ENCODE peak calls at places on chromosomes 2 and 18, in eight cellular contexts. One of them, this sample, is unnamed.

GRCh38 chr2:19708776-19709175 is 193.0 kb downstream of the TTC32 start:
- DNase-seq in epithelial cell of esophagus: no peak
- DNase-seq in Calu3: no peak
- DNase-seq in hepatocyte: no peak
- DNase-seq in mesothelial cell of epicardium: no peak
- DNase-seq in HFFc6: no peak
- DNase-seq in fibroblast of pulmonary artery: no peak
- DNase-seq in WERI-Rb-1: no peak
- DNase-seq in this sample: no peak

GRCh38 chr2:20578895-20579825 is 71.7 kb downstream of the HS1BP3 start:
- DNase-seq in epithelial cell of esophagus: peak
- DNase-seq in hepatocyte: peak
- DNase-seq in fibroblast of pulmonary artery: peak
- DNase-seq in WERI-Rb-1: no peak
- DNase-seq in Calu3: peak
- DNase-seq in mesothelial cell of epicardium: no peak
- DNase-seq in HFFc6: peak
- DNase-seq in this sample: peak

GRCh38 chr2:96802721-96803120 is 13.3 kb upstream of the CNNM3 start:
- DNase-seq in epithelial cell of esophagus: no peak
- DNase-seq in HFFc6: no peak
- DNase-seq in hepatocyte: no peak
- DNase-seq in mesothelial cell of epicardium: no peak
- DNase-seq in fibroblast of pulmonary artery: no peak
- DNase-seq in WERI-Rb-1: no peak
- DNase-seq in Calu3: no peak
- DNase-seq in this sample: no peak

GRCh38 chr2:158034198-158034831 is 67.4 kb upstream of the UPP2 start:
- DNase-seq in mesothelial cell of epicardium: no peak
- DNase-seq in fibroblast of pulmonary artery: peak
- DNase-seq in Calu3: peak
- DNase-seq in epithelial cell of esophagus: peak
- DNase-seq in HFFc6: peak
- DNase-seq in WERI-Rb-1: peak
- DNase-seq in hepatocyte: peak
- DNase-seq in this sample: peak

GRCh38 chr2:103132536-103133217 is 370.8 kb downstream of the TMEM182 start:
- DNase-seq in fibroblast of pulmonary artery: no peak
- DNase-seq in mesothelial cell of epicardium: no peak
- DNase-seq in Calu3: no peak
- DNase-seq in WERI-Rb-1: no peak
- DNase-seq in epithelial cell of esophagus: no peak
- DNase-seq in HFFc6: no peak
- DNase-seq in hepatocyte: no peak
- DNase-seq in this sample: no peak

GRCh38 chr2:30288576-30288975 is 57.2 kb downstream of the LBH start:
- DNase-seq in Calu3: no peak
- DNase-seq in epithelial cell of esophagus: no peak
- DNase-seq in fibroblast of pulmonary artery: no peak
- DNase-seq in WERI-Rb-1: no peak
- DNase-seq in hepatocyte: no peak
- DNase-seq in HFFc6: no peak
- DNase-seq in mesothelial cell of epicardium: no peak
- DNase-seq in this sample: no peak

GRCh38 chr2:26170795-26171194 is 2.1 kb upstream of the GAREM2 start:
- DNase-seq in Calu3: no peak
- DNase-seq in fibroblast of pulmonary artery: no peak
- DNase-seq in WERI-Rb-1: no peak
- DNase-seq in mesothelial cell of epicardium: no peak
- DNase-seq in HFFc6: no peak
- DNase-seq in hepatocyte: no peak
- DNase-seq in epithelial cell of esophagus: no peak
- DNase-seq in this sample: no peak

GRCh38 chr2:217033191-217033590 is 173.3 kb upstream of the TNP1 start:
- DNase-seq in Calu3: no peak
- DNase-seq in fibroblast of pulmonary artery: no peak
- DNase-seq in mesothelial cell of epicardium: no peak
- DNase-seq in WERI-Rb-1: no peak
- DNase-seq in HFFc6: no peak
- DNase-seq in epithelial cell of esophagus: no peak
- DNase-seq in hepatocyte: no peak
- DNase-seq in this sample: no peak

GRCh38 chr2:213015387-213016165 is 135.8 kb downstream of the IKZF2 start:
- DNase-seq in WERI-Rb-1: no peak
- DNase-seq in fibroblast of pulmonary artery: no peak
- DNase-seq in mesothelial cell of epicardium: no peak
- DNase-seq in HFFc6: no peak
- DNase-seq in epithelial cell of esophagus: no peak
- DNase-seq in hepatocyte: no peak
- DNase-seq in Calu3: no peak
- DNase-seq in this sample: no peak

GRCh38 chr2:75896779-75897366 is 186.2 kb upstream of the GCFC2 start:
- DNase-seq in mesothelial cell of epicardium: no peak
- DNase-seq in fibroblast of pulmonary artery: peak
- DNase-seq in WERI-Rb-1: peak
- DNase-seq in epithelial cell of esophagus: peak
- DNase-seq in Calu3: no peak
- DNase-seq in HFFc6: no peak
- DNase-seq in hepatocyte: peak
- DNase-seq in this sample: peak

GRCh38 chr2:162013514-162014205 is 60.4 kb downstream of the DPP4 start:
- DNase-seq in fibroblast of pulmonary artery: no peak
- DNase-seq in epithelial cell of esophagus: no peak
- DNase-seq in WERI-Rb-1: no peak
- DNase-seq in Calu3: no peak
- DNase-seq in HFFc6: no peak
- DNase-seq in mesothelial cell of epicardium: no peak
- DNase-seq in hepatocyte: no peak
- DNase-seq in this sample: no peak

GRCh38 chr2:156333951-156334495 is 1.5 kb upstream of the NR4A2 start:
- DNase-seq in epithelial cell of esophagus: no peak
- DNase-seq in Calu3: peak
- DNase-seq in hepatocyte: peak
- DNase-seq in HFFc6: peak
- DNase-seq in WERI-Rb-1: peak
- DNase-seq in fibroblast of pulmonary artery: peak
- DNase-seq in mesothelial cell of epicardium: peak
- DNase-seq in this sample: peak

GRCh38 chr18:26563024-26563423 is 14.7 kb upstream of the KCTD1 start:
- DNase-seq in Calu3: no peak
- DNase-seq in HFFc6: no peak
- DNase-seq in hepatocyte: no peak
- DNase-seq in epithelial cell of esophagus: no peak
- DNase-seq in WERI-Rb-1: no peak
- DNase-seq in mesothelial cell of epicardium: no peak
- DNase-seq in fibroblast of pulmonary artery: no peak
- DNase-seq in this sample: no peak

GRCh38 chr18:35278085-35278484 is 11.9 kb downstream of the ZSCAN30 start:
- DNase-seq in hepatocyte: no peak
- DNase-seq in mesothelial cell of epicardium: no peak
- DNase-seq in epithelial cell of esophagus: no peak
- DNase-seq in fibroblast of pulmonary artery: no peak
- DNase-seq in WERI-Rb-1: no peak
- DNase-seq in HFFc6: no peak
- DNase-seq in Calu3: no peak
- DNase-seq in this sample: no peak

GRCh38 chr2:180033993-180034894 is 27.1 kb upstream of the CWC22 start:
- DNase-seq in Calu3: peak
- DNase-seq in fibroblast of pulmonary artery: peak
- DNase-seq in HFFc6: peak
- DNase-seq in WERI-Rb-1: peak
- DNase-seq in epithelial cell of esophagus: peak
- DNase-seq in mesothelial cell of epicardium: no peak
- DNase-seq in hepatocyte: peak
- DNase-seq in this sample: peak

GRCh38 chr2:9174771-9175441 is 31.7 kb upstream of the ASAP2 start:
- DNase-seq in hepatocyte: peak
- DNase-seq in epithelial cell of esophagus: peak
- DNase-seq in WERI-Rb-1: no peak
- DNase-seq in HFFc6: peak
- DNase-seq in mesothelial cell of epicardium: no peak
- DNase-seq in Calu3: peak
- DNase-seq in fibroblast of pulmonary artery: peak
- DNase-seq in this sample: peak

GRCh38 chr18:40124107-40124506 is 1830.9 kb upstream of the PIK3C3 start:
- DNase-seq in fibroblast of pulmonary artery: peak
- DNase-seq in Calu3: peak
- DNase-seq in hepatocyte: no peak
- DNase-seq in mesothelial cell of epicardium: no peak
- DNase-seq in WERI-Rb-1: no peak
- DNase-seq in HFFc6: no peak
- DNase-seq in epithelial cell of esophagus: peak
- DNase-seq in this sample: peak

GRCh38 chr2:62293490-62294212 is 97.7 kb downstream of the B3GNT2 start:
- DNase-seq in HFFc6: no peak
- DNase-seq in WERI-Rb-1: no peak
- DNase-seq in Calu3: peak
- DNase-seq in epithelial cell of esophagus: peak
- DNase-seq in hepatocyte: peak
- DNase-seq in mesothelial cell of epicardium: no peak
- DNase-seq in fibroblast of pulmonary artery: no peak
- DNase-seq in this sample: peak

GRCh38 chr2:216142540-216142939 is 33.4 kb downstream of the XRCC5 start:
- DNase-seq in fibroblast of pulmonary artery: peak
- DNase-seq in HFFc6: peak
- DNase-seq in mesothelial cell of epicardium: no peak
- DNase-seq in epithelial cell of esophagus: no peak
- DNase-seq in WERI-Rb-1: no peak
- DNase-seq in Calu3: no peak
- DNase-seq in hepatocyte: no peak
- DNase-seq in this sample: no peak

GRCh38 chr2:172234716-172235661 is 132.3 kb upstream of the DLX2 start:
- DNase-seq in Calu3: no peak
- DNase-seq in WERI-Rb-1: peak
- DNase-seq in fibroblast of pulmonary artery: no peak
- DNase-seq in HFFc6: no peak
- DNase-seq in hepatocyte: peak
- DNase-seq in epithelial cell of esophagus: no peak
- DNase-seq in mesothelial cell of epicardium: no peak
- DNase-seq in this sample: no peak

GRCh38 chr2:204871246-204871953 is 326.1 kb downstream of the PARD3B start:
- DNase-seq in mesothelial cell of epicardium: no peak
- DNase-seq in WERI-Rb-1: no peak
- DNase-seq in hepatocyte: peak
- DNase-seq in epithelial cell of esophagus: peak
- DNase-seq in HFFc6: peak
- DNase-seq in fibroblast of pulmonary artery: peak
- DNase-seq in Calu3: no peak
- DNase-seq in this sample: peak

GRCh38 chr2:240605867-240606743 is 19.2 kb upstream of the GPR35 start:
- DNase-seq in fibroblast of pulmonary artery: no peak
- DNase-seq in mesothelial cell of epicardium: peak
- DNase-seq in HFFc6: no peak
- DNase-seq in WERI-Rb-1: peak
- DNase-seq in Calu3: no peak
- DNase-seq in hepatocyte: no peak
- DNase-seq in epithelial cell of esophagus: no peak
- DNase-seq in this sample: no peak

GRCh38 chr2:121483021-121483420 is 47.7 kb upstream of the RNU4ATAC start:
- DNase-seq in fibroblast of pulmonary artery: peak
- DNase-seq in HFFc6: no peak
- DNase-seq in epithelial cell of esophagus: no peak
- DNase-seq in Calu3: no peak
- DNase-seq in mesothelial cell of epicardium: no peak
- DNase-seq in WERI-Rb-1: no peak
- DNase-seq in hepatocyte: no peak
- DNase-seq in this sample: no peak

GRCh38 chr2:69685321-69686048 is 41.9 kb upstream of the AAK1 start:
- DNase-seq in mesothelial cell of epicardium: no peak
- DNase-seq in fibroblast of pulmonary artery: peak
- DNase-seq in HFFc6: peak
- DNase-seq in Calu3: peak
- DNase-seq in epithelial cell of esophagus: no peak
- DNase-seq in WERI-Rb-1: no peak
- DNase-seq in hepatocyte: peak
- DNase-seq in this sample: peak

GRCh38 chr18:77133051-77133919 is 702 bp upstream of the MBP start:
- DNase-seq in mesothelial cell of epicardium: no peak
- DNase-seq in fibroblast of pulmonary artery: no peak
- DNase-seq in HFFc6: no peak
- DNase-seq in hepatocyte: peak
- DNase-seq in Calu3: peak
- DNase-seq in epithelial cell of esophagus: no peak
- DNase-seq in WERI-Rb-1: no peak
- DNase-seq in this sample: no peak

DNA sequence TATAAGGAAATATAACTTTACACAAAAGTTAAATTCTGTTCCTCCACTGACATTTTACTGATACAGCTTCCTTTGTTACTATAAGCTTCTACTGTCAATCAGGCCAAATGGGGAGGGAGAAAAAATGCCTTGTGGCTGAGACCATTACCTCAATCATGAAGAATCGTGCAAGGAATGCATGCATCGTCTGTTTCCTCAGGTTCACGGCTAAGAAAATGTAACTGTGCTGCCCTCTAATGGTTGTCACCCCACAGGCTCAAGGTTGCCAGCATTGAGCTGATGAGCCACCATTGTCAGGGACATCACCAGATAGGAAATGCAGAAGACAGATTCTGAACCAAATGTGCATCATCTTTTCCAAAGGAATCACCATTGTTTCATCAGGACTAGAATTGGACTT is 426.9 kb downstream of the CDH2 start:
- DNase-seq in mesothelial cell of epicardium: no peak
- DNase-seq in Calu3: peak
- DNase-seq in hepatocyte: peak
- DNase-seq in epithelial cell of esophagus: peak
- DNase-seq in fibroblast of pulmonary artery: peak
- DNase-seq in WERI-Rb-1: peak
- DNase-seq in HFFc6: peak
- DNase-seq in this sample: peak
- TF ChIP-seq CTCF in mesothelial cell of epicardium: no peak
- TF ChIP-seq CTCF in Calu3: peak
- TF ChIP-seq CTCF in hepatocyte: peak
- TF ChIP-seq CTCF in epithelial cell of esophagus: peak
- TF ChIP-seq CTCF in fibroblast of pulmonary artery: peak
- TF ChIP-seq CTCF in WERI-Rb-1: peak
- TF ChIP-seq CTCF in HFFc6: peak
- TF ChIP-seq CTCF in this sample: peak

GRCh38 chr2:131044757-131045150 is 48.5 kb downstream of the FAM168B start:
- DNase-seq in mesothelial cell of epicardium: no peak
- DNase-seq in hepatocyte: no peak
- DNase-seq in WERI-Rb-1: no peak
- DNase-seq in fibroblast of pulmonary artery: no peak
- DNase-seq in epithelial cell of esophagus: no peak
- DNase-seq in Calu3: no peak
- DNase-seq in HFFc6: no peak
- DNase-seq in this sample: no peak
- TF ChIP-seq CTCF in mesothelial cell of epicardium: no peak
- TF ChIP-seq CTCF in hepatocyte: no peak
- TF ChIP-seq CTCF in WERI-Rb-1: no peak
- TF ChIP-seq CTCF in fibroblast of pulmonary artery: no peak
- TF ChIP-seq CTCF in epithelial cell of esophagus: no peak
- TF ChIP-seq CTCF in Calu3: no peak
- TF ChIP-seq CTCF in HFFc6: no peak
- TF ChIP-seq CTCF in this sample: no peak

GRCh38 chr18:33495278-33495677 is 54.8 kb upstream of the CCDC178 start:
- DNase-seq in hepatocyte: peak
- DNase-seq in WERI-Rb-1: peak
- DNase-seq in mesothelial cell of epicardium: no peak
- DNase-seq in fibroblast of pulmonary artery: peak
- DNase-seq in HFFc6: no peak
- DNase-seq in epithelial cell of esophagus: peak
- DNase-seq in Calu3: peak
- DNase-seq in this sample: peak
- TF ChIP-seq CTCF in hepatocyte: peak
- TF ChIP-seq CTCF in WERI-Rb-1: peak
- TF ChIP-seq CTCF in mesothelial cell of epicardium: no peak
- TF ChIP-seq CTCF in fibroblast of pulmonary artery: peak
- TF ChIP-seq CTCF in HFFc6: no peak
- TF ChIP-seq CTCF in epithelial cell of esophagus: peak
- TF ChIP-seq CTCF in Calu3: peak
- TF ChIP-seq CTCF in this sample: peak

GRCh38 chr18:58541137-58541788 is 87.6 kb downstream of the ALPK2 start:
- DNase-seq in WERI-Rb-1: peak
- DNase-seq in mesothelial cell of epicardium: no peak
- DNase-seq in fibroblast of pulmonary artery: peak
- DNase-seq in epithelial cell of esophagus: peak
- DNase-seq in Calu3: peak
- DNase-seq in HFFc6: peak
- DNase-seq in hepatocyte: no peak
- DNase-seq in this sample: peak
- TF ChIP-seq CTCF in WERI-Rb-1: peak
- TF ChIP-seq CTCF in mesothelial cell of epicardium: no peak
- TF ChIP-seq CTCF in fibroblast of pulmonary artery: peak
- TF ChIP-seq CTCF in epithelial cell of esophagus: no peak
- TF ChIP-seq CTCF in Calu3: no peak
- TF ChIP-seq CTCF in HFFc6: peak
- TF ChIP-seq CTCF in hepatocyte: no peak
- TF ChIP-seq CTCF in this sample: peak